ENCODE peak calls at places on chromosomes 3 and 15, in four cellular contexts. D, Q, H and I are unnamed samples. For H3K36me3, the result is how much of the 10 kb centered on the place peaks cover.

GRCh38 chr15:36877796-36878744 is 222.3 kb downstream of the MEIS2 start:
- DNase-seq in D (no peak), Q (no peak), H (no peak), I (no peak)

GRCh38 chr15:70267879-70268278 is 170.2 kb upstream of the TLE3 start:
- DNase-seq in D (no peak), Q (no peak), H (no peak), I (no peak)

GRCh38 chr3:179589143-179589542 is 15.3 kb downstream of the MRPL47 start:
- DNase-seq in D (no peak), Q (no peak), H (no peak), I (no peak)

GRCh38 chr3:196220991-196221390 is 4.7 kb downstream of the SLC51A start:
- DNase-seq in D (no peak), Q (no peak), H (no peak), I (no peak)

GRCh38 chr3:69353492-69353891 is 32.4 kb downstream of the FRMD4B start:
- DNase-seq in D (no peak), Q (no peak), H (no peak), I (no peak)

GRCh38 chr3:88362428-88362827 is 212.7 kb downstream of the C3orf38 start:
- DNase-seq in D (no peak), Q (no peak), H (peak), I (no peak)

GRCh38 chr3:128994173-128994512 is 267 bp upstream of the CFAP92 start:
- DNase-seq in D (no peak), Q (no peak), H (no peak), I (no peak)

GRCh38 chr15:98799461-98799971 is 151.2 kb downstream of the IGF1R start:
- DNase-seq in D (no peak), Q (no peak), H (peak), I (no peak)

GRCh38 chr3:60384352-60384751 is 866.9 kb downstream of the FHIT start:
- DNase-seq in D (no peak), Q (no peak), H (no peak), I (no peak)

GRCh38 chr15:44199393-44199792 is 4.3 kb upstream of the FRMD5 start:
- DNase-seq in D (no peak), Q (no peak), H (peak), I (no peak)

GRCh38 chr15:80779658-80780415 is 667 bp downstream of the CEMIP start:
- DNase-seq in D (no peak), Q (no peak), H (peak), I (no peak)

GRCh38 chr15:63338170-63338569 is 43.5 kb downstream of the CA12 start:
- DNase-seq in D (no peak), Q (no peak), H (no peak), I (no peak)

GRCh38 chr3:195150194-195151118 is 120.5 kb downstream of the XXYLT1 start:
- DNase-seq in D (no peak), Q (peak), H (no peak), I (peak)

GRCh38 chr3:59919581-59919980 is 869.8 kb upstream of the CFAP20DC start:
- DNase-seq in D (no peak), Q (no peak), H (no peak), I (no peak)

DNA sequence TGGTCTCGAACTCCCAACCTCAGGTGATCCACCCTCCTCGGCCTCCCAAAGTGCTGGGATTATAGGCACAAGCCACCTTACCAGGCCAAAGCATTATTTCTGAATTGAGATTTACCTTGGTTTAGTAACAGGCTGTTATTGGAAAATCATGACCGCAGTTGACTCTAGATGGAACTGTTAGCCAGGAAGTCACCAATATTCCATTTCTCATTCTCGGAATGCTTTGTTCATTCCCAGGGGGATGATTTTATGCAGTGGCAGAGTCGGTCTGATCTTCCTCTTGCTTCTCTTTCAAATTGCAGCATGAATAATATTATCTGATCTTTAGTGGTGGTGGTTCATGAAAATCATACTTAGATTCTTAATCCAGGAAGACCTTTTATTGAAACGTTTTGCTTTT is 195.5 kb upstream of the MBNL1 start:
- DNase-seq in D (no peak), Q (no peak), H (no peak), I (no peak)
- TF ChIP-seq SIN3A in D (no peak), Q (no peak), H (no peak), I (no peak)

DNA sequence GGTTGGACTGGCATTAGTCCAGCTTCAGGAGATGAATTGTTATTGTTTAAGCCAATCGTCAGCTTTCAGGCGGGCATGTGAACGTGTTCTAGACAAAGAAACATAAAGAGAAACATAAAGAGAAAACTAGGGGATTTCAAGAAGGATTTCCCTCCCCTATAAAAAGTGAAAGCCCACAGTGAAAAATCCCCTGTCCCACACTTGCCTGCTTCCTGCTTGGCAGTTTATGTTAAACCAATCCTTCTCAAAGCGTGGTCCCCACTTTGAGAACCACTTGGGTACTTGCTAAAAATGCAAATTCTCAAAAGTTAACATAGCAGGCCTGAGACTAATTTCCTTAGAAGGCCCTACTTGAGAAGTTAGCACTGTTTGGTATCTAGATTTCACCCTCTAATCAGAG is 293.0 kb upstream of the SOX14 start:
- DNase-seq in D (no peak), Q (no peak), H (no peak), I (no peak)
- TF ChIP-seq TCF7L2 in D (no peak), Q (no peak), H (no peak), I (no peak)

DNA sequence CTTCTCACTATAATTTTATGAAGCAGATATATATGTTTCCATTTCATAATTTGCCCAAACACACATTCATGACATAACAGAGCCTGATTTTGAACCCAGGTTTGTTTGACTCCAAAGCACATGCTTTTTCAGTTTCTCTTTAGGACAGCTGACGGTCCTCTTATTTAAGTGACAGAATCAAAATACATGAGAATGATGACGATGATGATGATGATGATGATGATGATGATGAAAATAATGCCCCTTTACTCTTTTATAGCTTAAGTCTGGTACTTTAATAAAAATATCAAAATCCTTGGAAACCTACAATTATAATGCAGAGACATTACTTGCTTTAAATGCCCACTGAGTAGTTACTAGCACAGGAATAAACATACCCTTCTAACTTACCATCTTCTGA is 15.3 kb downstream of the COPB2 start:
- DNase-seq in D (no peak), Q (no peak), H (no peak), I (no peak)
- H3K36me3 ChIP-seq in D (half or more), Q (half or more), H (under half), I (half or more)

GRCh38 chr15:52567886-52568568 is 803 bp downstream of the ARPP19 start:
- DNase-seq in D (peak), Q (peak), H (peak), I (no peak)
- TF ChIP-seq SIN3A in D (no peak), Q (no peak), H (no peak), I (no peak)